ENCODE peak calls at places on chromosome 18, in six cellular contexts. N is fibroblast of the aortic adventitia; I is lower lobe of right lung; J is mucosa of descending colon; F is GM20000; R is CD8-positive, alpha-beta T cell. E is an unnamed sample.
A peak's percentile ranks its signal among the peaks of the same experiment; 100 is the strongest.

GRCh38 chr18:9095297-9096012 is 7.0 kb upstream of the NDUFV2 start:
- DNase-seq in N (peak; percentile 61), J (no peak), F (peak; percentile 56), I (no peak), R (peak; percentile 57), E (no peak)

GRCh38 chr18:3748081-3748480 is 298.1 kb downstream of the TGIF1 start:
- DNase-seq in J (no peak), I (no peak), N (peak; percentile 58), R (no peak), F (no peak), E (no peak)

GRCh38 chr18:24413148-24413547 is 13.3 kb upstream of the IMPACT start:
- DNase-seq in F (no peak), R (no peak), J (no peak), I (no peak), N (peak; percentile 27), E (no peak)

GRCh38 chr18:57942090-57942489 is 101.9 kb upstream of the NEDD4L start:
- DNase-seq in I (no peak), J (no peak), F (no peak), N (no peak), R (no peak), E (no peak)

GRCh38 chr18:34600118-34600517 is 110.0 kb upstream of the DTNA start:
- DNase-seq in R (no peak), J (no peak), F (no peak), I (no peak), N (peak; percentile 48), E (no peak)

GRCh38 chr18:12030667-12031066 is 49.4 kb downstream of the IMPA2 start:
- DNase-seq in N (no peak), R (no peak), I (no peak), J (no peak), F (no peak), E (no peak)

GRCh38 chr18:63344263-63344662 is 22.7 kb downstream of the KDSR start:
- DNase-seq in F (no peak), J (no peak), N (no peak), R (no peak), I (no peak), E (no peak)

GRCh38 chr18:74196220-74197119 is 48.1 kb downstream of the TIMM21 start:
- DNase-seq in N (peak; percentile 80), R (peak; percentile 46), J (peak; percentile 54), F (peak; percentile 84), I (no peak), E (peak; percentile 97)

GRCh38 chr18:4058179-4058578 is 396.9 kb downstream of the DLGAP1 start:
- DNase-seq in N (no peak), I (no peak), R (no peak), J (no peak), F (no peak), E (no peak)

GRCh38 chr18:35513181-35513932 is 15.6 kb upstream of the INO80C start:
- DNase-seq in F (no peak), N (peak; percentile 86), R (no peak), I (no peak), J (no peak), E (no peak)

DNA sequence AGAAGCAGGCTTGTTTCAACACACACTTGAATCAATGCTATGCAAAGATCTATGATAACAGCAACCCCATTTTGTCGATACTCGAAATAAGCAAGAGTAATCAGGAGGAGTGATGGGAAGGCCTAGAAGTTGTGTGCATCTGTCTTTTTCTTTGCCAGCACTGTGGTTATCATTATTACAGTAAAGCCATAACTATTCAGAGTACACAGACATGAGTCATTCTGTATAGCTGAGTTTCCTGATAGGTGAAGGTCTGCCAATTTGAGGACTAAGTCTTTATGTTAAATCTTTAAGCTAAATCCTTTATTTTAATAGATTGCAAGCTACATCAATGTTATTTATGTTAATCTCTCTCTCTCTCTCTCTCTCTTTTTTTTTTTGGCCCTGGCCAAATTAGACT is 1344.4 kb upstream of the CELF4 start:
- DNase-seq in R (no peak), J (no peak), N (no peak), F (no peak), I (no peak), E (no peak)
- TF ChIP-seq CTCF in R (no peak), J (no peak), N (no peak), F (no peak), I (no peak), E (no peak)

GRCh38 chr18:22332590-22332989 is 85.1 kb downstream of the CTAGE1 start:
- DNase-seq in I (no peak), R (no peak), F (no peak), N (no peak), J (no peak), E (no peak)
- TF ChIP-seq CTCF in I (no peak), R (no peak), F (no peak), N (peak; percentile 10), J (no peak), E (no peak)

DNA sequence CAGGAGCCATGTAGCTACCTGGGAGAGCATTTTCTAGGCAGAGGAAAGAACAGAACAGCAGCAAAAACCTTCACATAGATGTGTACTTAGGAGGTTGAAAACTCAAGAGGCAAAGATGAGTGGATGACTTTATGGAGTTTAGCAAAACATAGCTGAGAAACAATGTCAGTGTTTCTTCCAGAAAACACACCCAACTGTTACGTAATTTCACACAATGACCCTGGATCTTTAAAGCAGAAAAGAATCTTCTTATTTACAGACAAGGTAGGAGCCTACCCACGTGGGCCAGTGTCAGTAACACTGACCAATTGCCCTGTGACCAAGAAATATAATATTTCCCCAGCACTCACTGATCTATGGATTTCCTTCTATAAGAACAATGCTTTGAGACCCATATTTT is 254.6 kb downstream of the CDH20 start:
- DNase-seq in N (peak; percentile 53), R (no peak), I (no peak), F (no peak), J (no peak), E (no peak)
- TF ChIP-seq CTCF in N (no peak), R (no peak), I (no peak), F (no peak), J (no peak), E (no peak)

DNA sequence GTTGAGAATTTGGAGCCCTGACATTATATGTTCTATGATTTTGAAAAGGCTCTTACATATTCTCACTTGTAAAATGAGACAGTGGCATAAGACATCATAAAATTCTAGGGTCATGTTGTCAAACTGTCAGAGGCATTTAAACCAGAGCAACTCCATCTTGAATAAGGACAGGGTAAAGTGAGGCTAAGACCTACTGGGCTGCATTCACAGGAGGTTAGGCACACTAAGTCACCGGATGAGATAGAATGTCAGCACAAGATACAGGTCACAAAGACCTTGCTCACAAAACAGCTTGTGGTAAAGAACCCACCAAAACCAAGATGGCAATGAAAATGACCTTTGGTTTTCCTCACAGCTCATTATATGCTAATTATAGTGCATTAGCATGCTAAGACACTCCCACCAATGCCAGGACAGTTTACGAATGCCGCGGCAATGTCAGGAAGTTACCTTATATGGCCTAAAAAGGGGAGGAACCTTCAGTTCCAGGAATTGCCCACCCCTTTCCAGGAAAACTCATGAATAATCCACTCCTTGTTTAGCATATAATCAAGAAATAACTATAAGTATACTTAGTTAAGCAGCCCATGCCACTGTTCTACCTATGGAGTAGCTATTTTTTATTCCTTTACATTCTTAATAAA is 406.5 kb downstream of the METTL4 start:
- DNase-seq in R (no peak), F (no peak), I (no peak), J (no peak), N (no peak), E (no peak)
- TF ChIP-seq CTCF in R (no peak), F (no peak), I (no peak), J (no peak), N (no peak), E (no peak)

GRCh38 chr18:32893915-32894314 is 121.1 kb upstream of the KLHL14 start:
- DNase-seq in R (no peak), I (no peak), J (no peak), F (no peak), N (no peak), E (no peak)
- TF ChIP-seq CTCF in R (no peak), I (no peak), J (no peak), F (no peak), N (peak; percentile 46), E (peak; percentile 15)

GRCh38 chr18:80200171-80200931 is 47.0 kb downstream of the PARD6G start:
- DNase-seq in J (no peak), F (no peak), R (no peak), N (no peak), I (no peak), E (peak; percentile 36)
- TF ChIP-seq CTCF in J (no peak), F (peak; percentile 30), R (no peak), N (no peak), I (peak; percentile 17), E (peak; percentile 7)

DNA sequence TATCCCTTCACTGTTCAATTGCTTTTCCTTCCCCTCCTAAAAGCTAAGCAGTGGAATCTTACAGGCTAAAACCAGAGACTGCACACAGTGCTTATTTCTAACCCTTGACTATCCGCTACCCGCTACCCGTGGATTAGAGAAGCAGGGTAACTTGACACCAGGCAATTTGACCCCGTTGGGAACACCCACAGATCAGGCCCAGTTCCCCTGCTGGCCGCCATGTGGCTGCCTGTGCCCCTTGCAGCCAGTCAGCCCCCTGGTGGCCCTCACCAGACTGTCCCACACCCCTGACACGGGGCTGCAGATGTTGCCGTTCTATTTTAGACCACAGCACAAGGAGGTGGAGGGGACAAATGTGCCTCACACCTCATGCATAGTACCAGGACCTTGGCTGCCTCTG is 74.8 kb downstream of the TXNL1 start:
- DNase-seq in F (no peak), I (no peak), R (no peak), N (no peak), J (no peak), E (no peak)
- TF ChIP-seq CTCF in F (peak; percentile 27), I (no peak), R (no peak), N (no peak), J (no peak), E (no peak)

DNA sequence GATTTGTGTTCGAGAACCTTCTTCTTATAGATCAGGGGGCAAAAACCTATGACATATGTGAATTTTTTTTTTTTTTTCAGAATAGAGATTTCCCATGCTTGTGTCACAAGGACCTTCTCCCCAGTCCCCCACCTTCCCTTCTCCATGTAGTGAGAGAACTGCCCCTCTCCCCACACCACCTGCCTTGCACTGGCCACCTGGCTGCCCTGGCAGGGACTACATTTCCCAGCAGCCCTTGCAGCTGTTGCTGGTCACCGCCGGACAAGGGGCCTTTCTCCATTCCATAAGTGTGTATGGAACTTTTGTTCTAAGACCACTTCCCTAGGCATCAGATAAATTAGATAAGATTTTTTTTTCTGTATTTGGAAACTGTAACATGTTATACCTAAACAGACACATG is 22.2 kb downstream of the MBP start:
- DNase-seq in F (no peak), N (no peak), R (no peak), J (no peak), I (no peak), E (no peak)
- TF ChIP-seq CTCF in F (no peak), N (peak; percentile 8), R (no peak), J (no peak), I (no peak), E (no peak)